ENCODE peak calls at places on chromosomes 6 and 20, in five cellular contexts. J is type B pancreatic cell, E is psoas muscle, G is astrocyte of the spinal cord, Y is AG04450. S is an unnamed sample.

GRCh38 chr6:42224222-42225042 is 6.8 kb upstream of the MRPS10 start:
- DNase-seq in J (no peak), Y (no peak), E (no peak), G (peak; percentile 91), S (peak; percentile 40)

GRCh38 chr20:61891476-61891875 is 174.2 kb downstream of the TAF4 start:
- DNase-seq in J (no peak), G (no peak), Y (no peak), E (peak; percentile 3), S (no peak)

GRCh38 chr20:8621021-8621420 is 447.9 kb upstream of the PLCB4 start:
- DNase-seq in E (no peak), G (no peak), Y (no peak), J (no peak), S (no peak)

GRCh38 chr6:5759571-5759970 is 247.2 kb downstream of the NRN1 start:
- DNase-seq in J (no peak), Y (no peak), E (no peak), G (no peak), S (no peak)

GRCh38 chr6:45676376-45676775 is 298.6 kb upstream of the SUPT3H start:
- DNase-seq in Y (no peak), J (no peak), G (no peak), E (no peak), S (no peak)

GRCh38 chr20:17026346-17026745 is 200.5 kb upstream of the PCSK2 start:
- DNase-seq in J (no peak), E (no peak), G (no peak), Y (no peak), S (no peak)

GRCh38 chr6:157744202-157744601 is 78.8 kb upstream of the SNX9 start:
- DNase-seq in Y (no peak), E (no peak), G (no peak), J (no peak), S (no peak)

GRCh38 chr6:119523546-119523945 is 174.0 kb upstream of the MAN1A1 start:
- DNase-seq in J (no peak), G (no peak), Y (no peak), E (no peak), S (no peak)

GRCh38 chr20:35617397-35618031 is 1.9 kb downstream of the SPAG4 start:
- DNase-seq in Y (no peak), G (peak; percentile 59), E (peak; percentile 51), J (no peak), S (peak; percentile 83)

GRCh38 chr6:166751051-166751595 is 124.1 kb upstream of the RPS6KA2 start:
- DNase-seq in E (no peak), G (peak; percentile 25), Y (no peak), J (no peak), S (no peak)

GRCh38 chr6:15460110-15460727 is 202.6 kb downstream of the DTNBP1 start:
- DNase-seq in Y (no peak), G (no peak), E (no peak), J (no peak), S (no peak)

GRCh38 chr6:3253597-3253961 is 5.2 kb upstream of the PSMG4 start:
- DNase-seq in E (no peak), G (no peak), J (no peak), Y (no peak), S (no peak)

GRCh38 chr20:33666293-33667244 is at the start of gene ACTL10:
- DNase-seq in Y (peak; percentile 95), J (peak; percentile 94), G (peak; percentile 98), E (peak; percentile 97), S (peak; percentile 99)
- TF ChIP-seq CTCF in Y (peak; percentile 52), J (peak; percentile 57), G (peak; percentile 49), E (peak; percentile 33), S (no peak)

DNA sequence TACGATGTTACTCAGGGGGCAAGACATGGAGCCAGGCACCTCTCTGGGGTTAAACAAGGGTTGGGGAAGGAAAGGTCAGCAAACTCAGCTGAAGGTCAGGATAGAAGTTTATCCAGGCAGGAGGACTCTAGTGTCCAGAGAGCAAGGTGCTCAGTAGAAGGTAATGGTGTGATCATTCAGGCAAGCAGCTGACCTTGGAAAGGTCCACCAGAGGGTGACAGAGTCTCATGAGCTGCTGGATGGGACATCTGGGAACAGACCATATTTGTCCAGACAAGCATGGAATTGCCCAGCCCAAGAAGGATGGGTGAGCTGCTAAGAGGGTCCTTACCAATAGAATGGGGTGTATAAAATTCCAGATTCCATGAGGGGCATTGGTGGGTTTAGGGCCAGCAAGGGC is 89.5 kb downstream of the MAP3K7 start:
- DNase-seq in E (no peak), Y (no peak), J (no peak), G (no peak), S (no peak)
- TF ChIP-seq CTCF in E (no peak), Y (no peak), J (no peak), G (no peak), S (no peak)

DNA sequence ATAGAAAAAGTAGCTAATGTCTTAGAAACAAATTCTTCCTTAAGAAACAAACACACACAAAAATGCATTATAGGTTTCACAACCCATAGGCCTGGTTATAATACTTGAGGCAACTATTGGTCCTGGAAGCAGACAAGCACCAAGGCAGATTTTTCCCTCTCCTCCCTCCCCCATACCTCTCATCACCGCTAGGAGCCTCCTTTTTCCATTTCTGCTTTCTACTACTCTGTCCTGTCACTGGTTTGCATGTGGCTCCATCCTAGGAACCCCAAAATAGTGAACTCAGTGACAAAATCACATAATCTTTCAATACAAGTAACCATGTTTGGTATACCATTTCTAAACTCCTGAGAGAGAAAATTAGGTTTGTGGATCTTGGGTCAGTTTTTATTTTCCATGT is 66.1 kb downstream of the HMGCLL1 start:
- DNase-seq in Y (no peak), G (no peak), J (no peak), E (no peak), S (no peak)
- TF ChIP-seq CTCF in Y (no peak), G (no peak), J (no peak), E (no peak), S (no peak)

GRCh38 chr6:39980839-39981580 is 46.7 kb upstream of the MOCS1 start:
- DNase-seq in G (peak; percentile 40), E (no peak), J (no peak), Y (no peak), S (peak; percentile 48)
- TF ChIP-seq CTCF in G (peak; percentile 48), E (peak; percentile 48), J (peak; percentile 76), Y (peak; percentile 60), S (no peak)

GRCh38 chr6:129748212-129748900 is 38.4 kb upstream of the ARHGAP18 start:
- DNase-seq in E (peak; percentile 13), G (peak; percentile 78), J (no peak), Y (no peak), S (peak; percentile 39)
- TF ChIP-seq CTCF in E (no peak), G (no peak), J (no peak), Y (no peak), S (no peak)